ENCODE peak calls at places on chromosome 1, in ten cellular contexts. Z is CD4-positive, CD25-positive, alpha-beta regulatory T cell; S is WTC11; X is cerebellar cortex; A is esophagus squamous epithelium; Q is stimulated activated naive CD4-positive, alpha-beta T cell treated with Interleukin-2 at 50 U/mL for 16 hours; L is activated T-cell treated with anti-CD3 and anti-CD28 coated beads for 24 hours; T is stromal cell of bone marrow; K is lung microvascular endothelial cell; G is foreskin melanocyte. I is an unnamed sample.

GRCh38 chr1:86764523-86764922 is 60.1 kb downstream of the SH3GLB1 start:
- DNase-seq in S (no peak), Q (no peak), X (no peak), L (no peak), T (no peak), Z (no peak), A (no peak), K (no peak), G (no peak), I (no peak)

GRCh38 chr1:194024659-194025058 is 838.2 kb upstream of the B3GALT2 start:
- DNase-seq in K (peak), Q (no peak), X (peak), S (no peak), T (no peak), A (no peak), G (peak), Z (no peak), L (no peak), I (no peak)

GRCh38 chr1:94463765-94464330 is 45.7 kb downstream of the ABCD3 start:
- DNase-seq in T (peak), X (peak), A (no peak), L (no peak), Z (peak), K (peak), Q (no peak), S (no peak), G (peak), I (no peak)

GRCh38 chr1:192489748-192490147 is 85.8 kb upstream of the RGS1 start:
- DNase-seq in A (no peak), Z (peak), L (no peak), Q (peak), X (no peak), K (peak), S (no peak), G (peak), T (peak), I (peak)

GRCh38 chr1:168408531-168409242 is 128.0 kb downstream of the TBX19 start:
- DNase-seq in Z (peak), Q (peak), S (no peak), G (no peak), A (no peak), X (no peak), L (peak), T (no peak), K (peak), I (no peak)

GRCh38 chr1:20652300-20652699 is 8.9 kb downstream of the DDOST start:
- DNase-seq in L (no peak), Z (no peak), S (no peak), K (no peak), A (no peak), G (no peak), X (no peak), T (no peak), Q (no peak), I (no peak)

GRCh38 chr1:113984710-113985109 is 5.4 kb downstream of the OLFML3 start:
- DNase-seq in L (no peak), G (no peak), Z (no peak), Q (no peak), X (no peak), K (peak), T (no peak), S (no peak), A (no peak), I (no peak)

GRCh38 chr1:223739366-223740057 is 27.2 kb downstream of the CAPN2 start:
- DNase-seq in L (no peak), X (no peak), A (no peak), Q (no peak), S (no peak), T (no peak), G (no peak), Z (no peak), K (peak), I (no peak)

GRCh38 chr1:22789356-22789994 is 78.8 kb downstream of the EPHB2 start:
- DNase-seq in S (no peak), L (no peak), G (no peak), X (no peak), A (no peak), K (no peak), T (no peak), Q (no peak), Z (no peak), I (no peak)

GRCh38 chr1:246155923-246156322 is 351.2 kb downstream of the SMYD3 start:
- DNase-seq in Z (no peak), L (no peak), S (no peak), A (no peak), Q (no peak), G (peak), X (no peak), K (peak), T (no peak), I (no peak)

GRCh38 chr1:170410391-170411146 is 121.4 kb upstream of the GORAB start:
- DNase-seq in Q (no peak), Z (no peak), A (no peak), K (peak), X (no peak), T (peak), G (no peak), S (no peak), L (no peak), I (no peak)

GRCh38 chr1:170619167-170620030 is 44.5 kb upstream of the PRRX1 start:
- DNase-seq in S (no peak), K (peak), Z (no peak), L (no peak), T (no peak), G (peak), A (no peak), X (no peak), Q (no peak), I (no peak)

GRCh38 chr1:160610584-160611242 is 31.4 kb upstream of the CD84 start:
- DNase-seq in G (no peak), Z (no peak), X (no peak), Q (no peak), T (no peak), K (no peak), S (no peak), A (no peak), L (no peak), I (no peak)

GRCh38 chr1:88799433-88799832 is 91.9 kb downstream of the GTF2B start:
- DNase-seq in A (no peak), G (no peak), S (no peak), Q (no peak), L (no peak), X (no peak), T (no peak), Z (no peak), K (no peak), I (no peak)

GRCh38 chr1:230992100-230992774 is 13.3 kb downstream of the ARV1 start:
- DNase-seq in L (no peak), Z (no peak), S (no peak), G (no peak), Q (no peak), K (no peak), A (no peak), X (no peak), T (no peak), I (no peak)

GRCh38 chr1:158191299-158191698 is 10.6 kb downstream of the CD1D start:
- DNase-seq in K (no peak), S (no peak), G (no peak), Q (no peak), X (no peak), L (no peak), Z (no peak), T (no peak), A (no peak), I (no peak)

GRCh38 chr1:116159611-116160010 is 48.4 kb downstream of the MAB21L3 start:
- DNase-seq in L (no peak), A (no peak), T (no peak), S (no peak), G (no peak), K (no peak), Q (no peak), Z (no peak), X (no peak), I (no peak)

GRCh38 chr1:172898866-172899265 is 151.9 kb downstream of the TNFSF18 start:
- DNase-seq in Z (no peak), A (no peak), G (no peak), T (no peak), S (no peak), L (no peak), K (no peak), Q (no peak), X (no peak), I (no peak)

GRCh38 chr1:245516178-245516829 is 361.5 kb downstream of the KIF26B start:
- DNase-seq in Q (no peak), X (peak), A (no peak), G (no peak), T (no peak), S (no peak), K (no peak), L (no peak), Z (no peak), I (peak)

GRCh38 chr1:80054129-80054528 is 1047.6 kb upstream of the ADGRL4 start:
- DNase-seq in X (no peak), T (no peak), Q (no peak), K (peak), Z (no peak), S (no peak), L (no peak), A (no peak), G (peak), I (no peak)

GRCh38 chr1:24957808-24958752 is 28.0 kb upstream of the RUNX3 start:
- DNase-seq in G (no peak), X (no peak), T (no peak), L (no peak), S (no peak), Q (no peak), Z (no peak), K (no peak), A (no peak), I (no peak)

I was measured in SIG-M5.